ENCODE peak calls at places on chromosome X, in eight cellular contexts. O, N, W, F, V, Y, M and R are unnamed samples.

GRCh38 chrX:132909643-132910042 is 48.8 kb downstream of the HS6ST2 start:
- DNase-seq in O (no peak), N (no peak), W (no peak), F (no peak), V (no peak), Y (no peak), M (peak; percentile 84), R (no peak)

GRCh38 chrX:17375631-17376380 is 806 bp downstream of the NHS start:
- DNase-seq in O (peak; percentile 76), N (no peak), W (peak; percentile 18), F (peak; percentile 69), V (no peak), Y (peak; percentile 32), M (peak; percentile 9), R (peak; percentile 59)

GRCh38 chrX:132092439-132093065 is 35.3 kb downstream of the FRMD7 start:
- DNase-seq in O (no peak), N (peak; percentile 34), W (peak; percentile 54), F (no peak), V (peak; percentile 52), Y (peak; percentile 46), M (peak; percentile 65), R (no peak)

GRCh38 chrX:133660356-133660755 is 245.1 kb upstream of the GPC4 start:
- DNase-seq in O (no peak), N (no peak), W (no peak), F (no peak), V (no peak), Y (no peak), M (peak; percentile 36), R (no peak)

GRCh38 chrX:123267220-123267619 is 83.1 kb downstream of the GRIA3 start:
- DNase-seq in O (no peak), N (no peak), W (no peak), F (no peak), V (no peak), Y (peak; percentile 44), M (peak; percentile 40), R (no peak)

GRCh38 chrX:40371376-40371775 is 209.4 kb upstream of the ATP6AP2 start:
- DNase-seq in O (no peak), N (no peak), W (no peak), F (no peak), V (no peak), Y (no peak), M (no peak), R (no peak)

GRCh38 chrX:15686818-15687685 is 22.4 kb upstream of the CLTRN start:
- DNase-seq in O (no peak), N (peak; percentile 37), W (peak; percentile 41), F (no peak), V (peak; percentile 8), Y (peak; percentile 46), M (peak; percentile 58), R (no peak)

GRCh38 chrX:141176586-141177451 is at the start of gene LDOC1:
- DNase-seq in O (peak; percentile 91), N (peak; percentile 31), W (peak; percentile 82), F (peak; percentile 86), V (no peak), Y (peak; percentile 39), M (peak; percentile 78), R (peak; percentile 75)

GRCh38 chrX:67720344-67720743 is 176.5 kb downstream of the AR start:
- DNase-seq in O (no peak), N (no peak), W (no peak), F (no peak), V (no peak), Y (no peak), M (peak; percentile 9), R (no peak)

GRCh38 chrX:21738145-21738949 is 19.6 kb downstream of the SMPX start:
- DNase-seq in O (no peak), N (no peak), W (no peak), F (no peak), V (no peak), Y (no peak), M (peak; percentile 28), R (no peak)

GRCh38 chrX:65136424-65136823 is 160.2 kb upstream of the ZC4H2 start:
- DNase-seq in O (no peak), N (no peak), W (no peak), F (no peak), V (no peak), Y (no peak), M (no peak), R (no peak)

GRCh38 chrX:97629597-97629985 is 745.9 kb downstream of the RPA4 start:
- DNase-seq in O (no peak), N (no peak), W (no peak), F (no peak), V (no peak), Y (no peak), M (no peak), R (no peak)

GRCh38 chrX:155086202-155086840 is 15.0 kb downstream of the BRCC3 start:
- DNase-seq in O (peak; percentile 45), N (no peak), W (peak; percentile 41), F (no peak), V (peak; percentile 31), Y (no peak), M (peak; percentile 26), R (no peak)

GRCh38 chrX:31217111-31217510 is 145.3 kb upstream of the FTHL17 start:
- DNase-seq in O (no peak), N (no peak), W (no peak), F (no peak), V (no peak), Y (no peak), M (no peak), R (no peak)

GRCh38 chrX:150270622-150271021 is 92.5 kb upstream of the MAMLD1 start:
- DNase-seq in O (no peak), N (no peak), W (no peak), F (no peak), V (no peak), Y (no peak), M (no peak), R (no peak)

GRCh38 chrX:112731793-112732192 is 52.1 kb upstream of the LHFPL1 start:
- DNase-seq in O (no peak), N (no peak), W (no peak), F (no peak), V (no peak), Y (no peak), M (peak; percentile 5), R (no peak)

GRCh38 chrX:103413981-103414380 is 37.6 kb downstream of the BEX3 start:
- DNase-seq in O (no peak), N (no peak), W (no peak), F (no peak), V (no peak), Y (no peak), M (no peak), R (no peak)

GRCh38 chrX:136202889-136203288 is 48.3 kb downstream of the MAP7D3 start:
- DNase-seq in O (no peak), N (no peak), W (no peak), F (no peak), V (no peak), Y (peak; percentile 57), M (no peak), R (no peak)

GRCh38 chrX:38175140-38175539 is 45.5 kb downstream of the SRPX start:
- DNase-seq in O (no peak), N (no peak), W (peak; percentile 28), F (no peak), V (peak; percentile 24), Y (peak; percentile 13), M (peak; percentile 19), R (peak; percentile 45)

DNA sequence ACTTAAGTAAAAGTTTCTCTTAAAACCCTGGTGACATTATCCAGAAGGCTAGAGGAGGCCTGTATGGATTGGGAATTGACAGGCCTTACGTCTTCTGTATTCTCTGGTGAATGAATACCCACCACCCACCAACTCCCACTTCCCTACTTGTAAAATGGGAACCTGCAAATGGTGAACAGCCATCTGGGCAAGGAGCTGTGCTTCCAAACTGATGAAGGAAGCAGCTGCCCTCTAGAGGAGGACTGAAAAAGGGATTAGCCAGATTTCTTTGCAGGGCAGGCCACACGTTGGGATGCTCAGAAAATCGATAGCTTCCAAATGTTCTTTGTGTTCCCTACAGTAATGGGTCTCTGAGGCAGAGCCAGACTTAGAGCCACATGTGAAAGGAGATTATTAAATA is 39.3 kb upstream of the LPAR4 start:
- DNase-seq in O (no peak), N (no peak), W (peak; percentile 4), F (no peak), V (no peak), Y (peak; percentile 28), M (peak; percentile 51), R (no peak)
- TF ChIP-seq CTCF in O (peak; percentile 9), N (no peak), W (no peak), F (peak; percentile 57), V (no peak), Y (peak; percentile 73), M (peak; percentile 64), R (no peak)

GRCh38 chrX:1935805-1936204 is 320.9 kb downstream of the ASMT start:
- DNase-seq in O (no peak), N (no peak), W (no peak), F (no peak), V (no peak), Y (no peak), M (no peak), R (no peak)
- TF ChIP-seq CTCF in O (no peak), N (no peak), W (no peak), F (no peak), V (no peak), Y (no peak), M (no peak), R (no peak)

GRCh38 chrX:120450163-120450562 is 18.9 kb downstream of the LAMP2 start:
- DNase-seq in O (no peak), N (no peak), W (no peak), F (no peak), V (no peak), Y (no peak), M (no peak), R (no peak)
- TF ChIP-seq CTCF in O (no peak), N (no peak), W (no peak), F (peak; percentile 51), V (peak; percentile 6), Y (peak; percentile 42), M (peak; percentile 17), R (no peak)

GRCh38 chrX:120668357-120668756 is 38.5 kb upstream of the C1GALT1C1 start:
- DNase-seq in O (no peak), N (no peak), W (no peak), F (no peak), V (no peak), Y (no peak), M (no peak), R (no peak)
- TF ChIP-seq CTCF in O (no peak), N (no peak), W (no peak), F (no peak), V (no peak), Y (no peak), M (no peak), R (no peak)

GRCh38 chrX:54452920-54453319 is 12.7 kb downstream of the TSR2 start:
- DNase-seq in O (no peak), N (no peak), W (peak; percentile 23), F (no peak), V (no peak), Y (peak; percentile 13), M (peak; percentile 2), R (no peak)
- TF ChIP-seq CTCF in O (no peak), N (no peak), W (peak; percentile 14), F (peak; percentile 66), V (peak; percentile 38), Y (peak; percentile 52), M (peak; percentile 29), R (no peak)